ENCODE peak calls at places on chromosomes 5 and 9, in eight cellular contexts. One of them, this sample, is unnamed.

GRCh38 chr5:95609711-95610110 is 10.2 kb upstream of the GPR150 start:
- DNase-seq in heart left ventricle: no peak
- DNase-seq in D721Med: no peak
- DNase-seq in LNCaP clone FGC: peak; percentile 17
- DNase-seq in mucosa of descending colon: no peak
- DNase-seq in foreskin fibroblast: no peak
- DNase-seq in upper lobe of right lung: no peak
- DNase-seq in epithelial cell of esophagus: no peak
- DNase-seq in this sample: no peak

GRCh38 chr5:36692791-36693763 is 86.7 kb downstream of the SLC1A3 start:
- DNase-seq in LNCaP clone FGC: peak; percentile 15
- DNase-seq in foreskin fibroblast: peak; percentile 73
- DNase-seq in epithelial cell of esophagus: peak; percentile 77
- DNase-seq in mucosa of descending colon: peak; percentile 69
- DNase-seq in upper lobe of right lung: peak; percentile 87
- DNase-seq in heart left ventricle: peak; percentile 73
- DNase-seq in D721Med: peak; percentile 44
- DNase-seq in this sample: peak; percentile 68

GRCh38 chr5:120446068-120446492 is 18.0 kb upstream of the PRR16 start:
- DNase-seq in LNCaP clone FGC: no peak
- DNase-seq in heart left ventricle: peak; percentile 26
- DNase-seq in epithelial cell of esophagus: peak; percentile 81
- DNase-seq in foreskin fibroblast: peak; percentile 92
- DNase-seq in upper lobe of right lung: no peak
- DNase-seq in mucosa of descending colon: no peak
- DNase-seq in D721Med: no peak
- DNase-seq in this sample: no peak

GRCh38 chr5:58452566-58453258 is 7.2 kb downstream of the PLK2 start:
- DNase-seq in mucosa of descending colon: no peak
- DNase-seq in foreskin fibroblast: no peak
- DNase-seq in D721Med: no peak
- DNase-seq in heart left ventricle: no peak
- DNase-seq in upper lobe of right lung: no peak
- DNase-seq in epithelial cell of esophagus: peak; percentile 90
- DNase-seq in LNCaP clone FGC: no peak
- DNase-seq in this sample: no peak

GRCh38 chr5:13866792-13867191 is 77.7 kb downstream of the DNAH5 start:
- DNase-seq in foreskin fibroblast: no peak
- DNase-seq in D721Med: no peak
- DNase-seq in epithelial cell of esophagus: peak; percentile 67
- DNase-seq in LNCaP clone FGC: peak; percentile 7
- DNase-seq in mucosa of descending colon: no peak
- DNase-seq in upper lobe of right lung: no peak
- DNase-seq in heart left ventricle: no peak
- DNase-seq in this sample: peak; percentile 70

GRCh38 chr5:127806776-127807175 is 103.6 kb downstream of the CCDC192 start:
- DNase-seq in D721Med: no peak
- DNase-seq in mucosa of descending colon: no peak
- DNase-seq in heart left ventricle: no peak
- DNase-seq in epithelial cell of esophagus: no peak
- DNase-seq in foreskin fibroblast: no peak
- DNase-seq in LNCaP clone FGC: no peak
- DNase-seq in upper lobe of right lung: no peak
- DNase-seq in this sample: no peak

GRCh38 chr5:44387911-44388310 is 1.3 kb downstream of the FGF10 start:
- DNase-seq in upper lobe of right lung: no peak
- DNase-seq in LNCaP clone FGC: no peak
- DNase-seq in mucosa of descending colon: no peak
- DNase-seq in D721Med: no peak
- DNase-seq in heart left ventricle: peak; percentile 5
- DNase-seq in epithelial cell of esophagus: no peak
- DNase-seq in foreskin fibroblast: no peak
- DNase-seq in this sample: no peak

GRCh38 chr9:134294228-134295071 is 31.8 kb upstream of the RXRA start:
- DNase-seq in LNCaP clone FGC: no peak
- DNase-seq in epithelial cell of esophagus: no peak
- DNase-seq in upper lobe of right lung: no peak
- DNase-seq in heart left ventricle: peak; percentile 45
- DNase-seq in mucosa of descending colon: peak; percentile 53
- DNase-seq in foreskin fibroblast: peak; percentile 11
- DNase-seq in D721Med: no peak
- DNase-seq in this sample: no peak

GRCh38 chr5:27312291-27312690 is 273.9 kb upstream of the CDH9 start:
- DNase-seq in LNCaP clone FGC: no peak
- DNase-seq in mucosa of descending colon: no peak
- DNase-seq in upper lobe of right lung: no peak
- DNase-seq in heart left ventricle: no peak
- DNase-seq in foreskin fibroblast: no peak
- DNase-seq in D721Med: no peak
- DNase-seq in epithelial cell of esophagus: no peak
- DNase-seq in this sample: no peak

GRCh38 chr5:75412111-75412990 is 75.3 kb downstream of the HMGCR start:
- DNase-seq in LNCaP clone FGC: no peak
- DNase-seq in D721Med: no peak
- DNase-seq in foreskin fibroblast: no peak
- DNase-seq in upper lobe of right lung: no peak
- DNase-seq in heart left ventricle: no peak
- DNase-seq in mucosa of descending colon: no peak
- DNase-seq in epithelial cell of esophagus: peak; percentile 83
- DNase-seq in this sample: no peak
- TF ChIP-seq CTCF in LNCaP clone FGC: no peak
- TF ChIP-seq CTCF in D721Med: no peak
- TF ChIP-seq CTCF in foreskin fibroblast: no peak
- TF ChIP-seq CTCF in upper lobe of right lung: peak; percentile 6
- TF ChIP-seq CTCF in heart left ventricle: no peak
- TF ChIP-seq CTCF in mucosa of descending colon: no peak
- TF ChIP-seq CTCF in epithelial cell of esophagus: no peak
- TF ChIP-seq CTCF in this sample: peak; percentile 22

GRCh38 chr5:82349651-82350050 is 71.5 kb upstream of the RPS23 start:
- DNase-seq in upper lobe of right lung: no peak
- DNase-seq in foreskin fibroblast: no peak
- DNase-seq in mucosa of descending colon: no peak
- DNase-seq in heart left ventricle: no peak
- DNase-seq in D721Med: no peak
- DNase-seq in LNCaP clone FGC: no peak
- DNase-seq in epithelial cell of esophagus: peak; percentile 39
- DNase-seq in this sample: no peak
- TF ChIP-seq CTCF in upper lobe of right lung: peak; percentile 44
- TF ChIP-seq CTCF in foreskin fibroblast: peak; percentile 33
- TF ChIP-seq CTCF in mucosa of descending colon: no peak
- TF ChIP-seq CTCF in heart left ventricle: peak; percentile 41
- TF ChIP-seq CTCF in D721Med: peak; percentile 36
- TF ChIP-seq CTCF in LNCaP clone FGC: peak; percentile 28
- TF ChIP-seq CTCF in epithelial cell of esophagus: peak; percentile 52
- TF ChIP-seq CTCF in this sample: peak; percentile 51

DNA sequence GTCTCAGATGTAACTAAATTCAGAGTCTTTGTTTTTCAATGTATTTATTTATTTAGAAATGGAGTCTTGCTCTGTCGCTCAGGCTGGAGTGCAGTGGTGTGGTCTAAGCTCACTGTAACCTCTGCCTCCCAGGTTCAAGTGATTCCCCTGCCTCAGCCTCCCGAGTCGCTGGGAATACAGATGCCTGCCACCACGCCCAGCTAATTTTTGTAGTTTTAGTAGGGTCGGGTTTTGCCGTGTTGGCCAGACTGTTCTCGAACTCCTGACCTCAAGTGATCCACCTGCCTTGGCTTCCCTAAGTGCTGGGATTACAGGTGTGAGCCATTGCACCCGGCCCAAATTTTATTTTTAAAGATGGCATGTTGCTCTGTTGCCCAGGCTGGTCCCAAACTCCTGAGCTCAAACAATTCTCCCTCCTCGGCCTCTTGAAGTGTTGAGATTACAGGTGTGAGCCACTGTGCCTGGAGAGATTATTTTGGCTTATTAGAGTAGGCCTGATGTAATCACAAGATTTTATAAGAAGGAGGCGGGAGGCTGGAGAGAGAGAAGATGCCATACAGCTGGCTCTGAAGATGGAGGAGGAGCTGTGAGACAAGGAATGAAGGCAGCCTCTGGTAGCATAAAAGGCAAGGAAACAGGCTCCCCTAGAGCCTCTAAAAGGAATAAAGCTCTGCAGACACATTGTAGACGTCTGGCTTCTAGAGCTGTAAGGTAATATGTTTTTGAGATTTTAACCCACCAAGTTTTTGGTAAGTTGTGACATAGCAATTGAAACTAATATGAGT is 12.9 kb upstream of the KLF9 start:
- DNase-seq in LNCaP clone FGC: no peak
- DNase-seq in D721Med: no peak
- DNase-seq in foreskin fibroblast: no peak
- DNase-seq in epithelial cell of esophagus: no peak
- DNase-seq in heart left ventricle: no peak
- DNase-seq in mucosa of descending colon: no peak
- DNase-seq in upper lobe of right lung: no peak
- DNase-seq in this sample: no peak
- TF ChIP-seq CTCF in LNCaP clone FGC: no peak
- TF ChIP-seq CTCF in D721Med: no peak
- TF ChIP-seq CTCF in foreskin fibroblast: no peak
- TF ChIP-seq CTCF in epithelial cell of esophagus: no peak
- TF ChIP-seq CTCF in heart left ventricle: no peak
- TF ChIP-seq CTCF in mucosa of descending colon: no peak
- TF ChIP-seq CTCF in upper lobe of right lung: peak; percentile 23
- TF ChIP-seq CTCF in this sample: no peak

DNA sequence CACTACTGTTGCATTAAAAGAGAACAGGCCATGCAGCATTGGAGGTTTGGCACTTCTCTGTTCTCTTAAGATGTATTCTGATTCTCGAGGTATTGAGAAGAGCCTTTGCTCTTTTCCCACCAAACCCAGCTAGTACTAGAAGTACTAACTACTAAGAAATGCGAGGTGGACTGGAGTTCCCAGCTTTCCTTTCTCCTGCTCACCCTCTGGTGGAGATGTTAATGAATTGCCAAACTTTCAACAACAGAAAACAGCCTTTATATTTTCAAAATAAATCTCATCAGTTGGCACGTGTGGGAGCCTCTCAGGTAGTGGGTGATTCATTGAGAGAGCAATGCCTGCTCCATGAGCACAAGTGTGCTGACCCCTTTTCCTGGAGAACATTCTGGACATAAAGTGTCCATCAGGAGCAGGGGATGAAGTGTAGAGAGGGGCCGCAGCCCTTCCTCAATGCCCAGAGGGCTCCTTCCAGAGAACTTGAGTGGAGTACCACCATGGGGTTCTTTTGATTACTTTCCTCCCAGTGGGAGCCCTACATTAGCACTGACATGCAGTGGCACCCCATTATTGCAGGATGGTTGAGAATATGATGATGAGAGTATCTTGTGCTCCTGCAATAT is 45.7 kb downstream of the TMEM174 start:
- DNase-seq in D721Med: no peak
- DNase-seq in epithelial cell of esophagus: peak; percentile 50
- DNase-seq in mucosa of descending colon: no peak
- DNase-seq in foreskin fibroblast: peak; percentile 45
- DNase-seq in upper lobe of right lung: no peak
- DNase-seq in LNCaP clone FGC: no peak
- DNase-seq in heart left ventricle: no peak
- DNase-seq in this sample: no peak
- TF ChIP-seq CTCF in D721Med: peak; percentile 20
- TF ChIP-seq CTCF in epithelial cell of esophagus: peak; percentile 60
- TF ChIP-seq CTCF in mucosa of descending colon: no peak
- TF ChIP-seq CTCF in foreskin fibroblast: peak; percentile 56
- TF ChIP-seq CTCF in upper lobe of right lung: no peak
- TF ChIP-seq CTCF in LNCaP clone FGC: peak; percentile 28
- TF ChIP-seq CTCF in heart left ventricle: no peak
- TF ChIP-seq CTCF in this sample: peak; percentile 55

GRCh38 chr9:16033921-16034320 is 481.1 kb downstream of the CCDC171 start:
- DNase-seq in heart left ventricle: no peak
- DNase-seq in D721Med: no peak
- DNase-seq in mucosa of descending colon: no peak
- DNase-seq in upper lobe of right lung: no peak
- DNase-seq in foreskin fibroblast: no peak
- DNase-seq in LNCaP clone FGC: no peak
- DNase-seq in epithelial cell of esophagus: no peak
- DNase-seq in this sample: no peak

GRCh38 chr9:16044116-16044881 is 491.5 kb downstream of the CCDC171 start:
- DNase-seq in foreskin fibroblast: no peak
- DNase-seq in D721Med: no peak
- DNase-seq in LNCaP clone FGC: no peak
- DNase-seq in heart left ventricle: no peak
- DNase-seq in epithelial cell of esophagus: no peak
- DNase-seq in upper lobe of right lung: no peak
- DNase-seq in mucosa of descending colon: no peak
- DNase-seq in this sample: no peak

GRCh38 chr9:16039988-16040761 is 487.3 kb downstream of the CCDC171 start:
- DNase-seq in LNCaP clone FGC: peak; percentile 90
- DNase-seq in foreskin fibroblast: no peak
- DNase-seq in epithelial cell of esophagus: no peak
- DNase-seq in upper lobe of right lung: no peak
- DNase-seq in mucosa of descending colon: no peak
- DNase-seq in D721Med: no peak
- DNase-seq in heart left ventricle: no peak
- DNase-seq in this sample: no peak

DNA sequence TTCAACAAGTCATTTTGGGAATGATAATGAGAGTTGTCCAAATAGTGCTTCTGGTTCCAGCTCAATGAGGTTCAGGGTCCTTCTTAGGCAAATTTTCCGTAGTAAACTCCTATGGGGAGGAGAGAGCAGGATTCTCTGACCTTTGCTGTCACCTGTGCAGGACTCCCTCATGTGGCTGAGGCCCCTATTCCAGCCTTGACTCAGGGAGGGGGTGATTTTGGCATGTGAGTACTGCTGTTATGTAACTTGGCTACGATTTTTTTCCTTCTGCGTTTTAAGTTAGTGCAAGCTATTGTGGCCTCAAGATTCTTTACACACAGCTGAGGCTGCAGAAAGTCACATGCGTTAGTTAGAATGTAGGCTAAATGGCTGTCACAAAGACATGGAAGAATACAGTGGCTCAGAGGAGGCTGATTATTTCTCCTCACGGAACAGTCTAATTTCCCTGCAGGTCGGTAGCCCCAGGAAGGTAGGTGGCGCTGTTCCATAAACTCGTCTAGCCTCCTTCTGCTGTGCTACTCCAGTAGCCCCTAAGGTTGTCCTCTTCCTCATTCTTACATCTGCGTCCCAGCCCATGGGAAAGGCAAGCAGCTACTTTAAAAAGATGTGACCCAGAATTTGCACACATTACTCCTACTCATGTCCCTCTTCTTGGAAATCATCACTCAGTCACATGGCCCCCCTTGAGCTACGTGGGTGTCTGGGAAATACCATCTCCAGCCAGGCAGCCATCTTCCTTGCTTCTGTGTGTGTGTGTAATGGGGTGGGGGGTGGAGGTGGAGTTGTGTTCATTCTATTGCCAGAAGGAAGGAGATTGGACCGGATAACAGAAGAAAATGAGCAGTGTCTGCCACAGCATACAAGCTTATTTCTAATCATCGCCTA is 486.5 kb downstream of the CCDC171 start:
- DNase-seq in epithelial cell of esophagus: peak; percentile 28
- DNase-seq in foreskin fibroblast: no peak
- DNase-seq in LNCaP clone FGC: no peak
- DNase-seq in heart left ventricle: peak; percentile 41
- DNase-seq in upper lobe of right lung: no peak
- DNase-seq in D721Med: no peak
- DNase-seq in mucosa of descending colon: no peak
- DNase-seq in this sample: no peak
- TF ChIP-seq CTCF in epithelial cell of esophagus: peak; percentile 44
- TF ChIP-seq CTCF in foreskin fibroblast: no peak
- TF ChIP-seq CTCF in LNCaP clone FGC: no peak
- TF ChIP-seq CTCF in heart left ventricle: peak; percentile 28
- TF ChIP-seq CTCF in upper lobe of right lung: no peak
- TF ChIP-seq CTCF in D721Med: peak; percentile 5
- TF ChIP-seq CTCF in mucosa of descending colon: no peak
- TF ChIP-seq CTCF in this sample: no peak

GRCh38 chr5:9513825-9514224 is 32.0 kb downstream of the SEMA5A start:
- DNase-seq in epithelial cell of esophagus: peak; percentile 29
- DNase-seq in upper lobe of right lung: no peak
- DNase-seq in foreskin fibroblast: peak; percentile 58
- DNase-seq in heart left ventricle: no peak
- DNase-seq in LNCaP clone FGC: no peak
- DNase-seq in mucosa of descending colon: no peak
- DNase-seq in D721Med: no peak
- DNase-seq in this sample: no peak
- TF ChIP-seq CTCF in epithelial cell of esophagus: peak; percentile 44
- TF ChIP-seq CTCF in upper lobe of right lung: no peak
- TF ChIP-seq CTCF in foreskin fibroblast: peak; percentile 51
- TF ChIP-seq CTCF in heart left ventricle: peak; percentile 35
- TF ChIP-seq CTCF in LNCaP clone FGC: peak; percentile 26
- TF ChIP-seq CTCF in mucosa of descending colon: no peak
- TF ChIP-seq CTCF in D721Med: no peak
- TF ChIP-seq CTCF in this sample: peak; percentile 37

This sample was measured in progenitor cell of endocrine pancreas.